ENCODE peak calls at places on chromosomes 2 and 18, in seven cellular contexts. A is Peyer's patch, T is stomach, X is A549, U is fibroblast of pulmonary artery, N is GM23248, P is lower leg skin. C is an unnamed sample.

GRCh38 chr2:191051825-191052778 is 38.1 kb upstream of the STAT1 start:
- DNase-seq in A (no peak), T (no peak), X (peak; percentile 72), U (peak; percentile 79), N (peak; percentile 80), P (no peak), C (peak; percentile 65)

GRCh38 chr2:189014426-189015138 is 40.4 kb downstream of the COL3A1 start:
- DNase-seq in A (no peak), T (no peak), X (no peak), U (peak; percentile 52), N (peak; percentile 53), P (no peak), C (no peak)

GRCh38 chr18:59478591-59478990 is 119.5 kb upstream of the LMAN1 start:
- DNase-seq in A (no peak), T (no peak), X (no peak), U (no peak), N (no peak), P (no peak), C (no peak)

GRCh38 chr2:198188982-198189381 is 384.6 kb downstream of the PLCL1 start:
- DNase-seq in A (no peak), T (no peak), X (no peak), U (no peak), N (no peak), P (no peak), C (no peak)

GRCh38 chr2:15050483-15050882 is 418.0 kb downstream of the LRATD1 start:
- DNase-seq in A (no peak), T (no peak), X (no peak), U (no peak), N (peak; percentile 18), P (no peak), C (no peak)

GRCh38 chr2:79906149-79906548 is 393.3 kb downstream of the CTNNA2 start:
- DNase-seq in A (no peak), T (no peak), X (no peak), U (no peak), N (no peak), P (no peak), C (no peak)

GRCh38 chr2:154692927-154693326 is 5.6 kb upstream of the KCNJ3 start:
- DNase-seq in A (no peak), T (no peak), X (no peak), U (peak; percentile 20), N (peak; percentile 8), P (no peak), C (no peak)

GRCh38 chr2:231554327-231554726 is 24.1 kb upstream of the NMUR1 start:
- DNase-seq in A (no peak), T (no peak), X (no peak), U (no peak), N (no peak), P (no peak), C (no peak)

GRCh38 chr2:164561991-164562390 is 59.3 kb downstream of the GRB14 start:
- DNase-seq in A (no peak), T (no peak), X (no peak), U (no peak), N (no peak), P (no peak), C (no peak)

GRCh38 chr2:164562666-164563065 is 58.6 kb downstream of the GRB14 start:
- DNase-seq in A (no peak), T (no peak), X (no peak), U (no peak), N (no peak), P (no peak), C (no peak)

GRCh38 chr2:164560902-164561301 is 60.4 kb downstream of the GRB14 start:
- DNase-seq in A (no peak), T (no peak), X (no peak), U (no peak), N (no peak), P (no peak), C (no peak)

GRCh38 chr2:164560181-164560792 is 61.0 kb downstream of the GRB14 start:
- DNase-seq in A (no peak), T (no peak), X (peak; percentile 25), U (peak; percentile 49), N (peak; percentile 57), P (no peak), C (no peak)

DNA sequence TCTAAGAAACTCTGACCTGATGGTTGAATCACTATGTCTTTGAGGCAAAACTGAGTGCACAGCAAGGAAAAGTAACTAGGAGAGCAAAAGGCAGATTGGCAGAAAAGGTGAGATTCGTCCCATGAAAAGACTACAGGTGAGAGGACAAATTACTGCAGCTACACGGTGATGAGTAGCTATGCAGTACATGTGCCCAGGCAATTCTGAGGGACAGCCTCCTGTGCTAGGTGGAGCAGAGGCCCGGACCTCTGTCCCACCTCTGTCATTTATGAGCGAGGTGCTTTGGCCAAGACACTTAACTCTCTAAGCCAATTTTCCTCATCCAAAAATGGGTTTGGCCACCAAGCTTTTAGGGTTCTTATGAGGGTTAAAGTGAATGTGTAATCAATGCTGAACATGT is 59.9 kb downstream of the GRB14 start:
- DNase-seq in A (no peak), T (no peak), X (no peak), U (no peak), N (no peak), P (no peak), C (no peak)
- H3K4me3 ChIP-seq in A (no peak overlapping the region), T (no peak overlapping the region), X (no peak overlapping the region), U (no peak overlapping the region), N (no peak overlapping the region), P (no peak overlapping the region), C (no peak overlapping the region)

GRCh38 chr18:46756559-46757201 is at the start of gene ST8SIA5:
- DNase-seq in A (no peak), T (no peak), X (no peak), U (no peak), N (peak; percentile 18), P (no peak), C (no peak)

GRCh38 chr18:46755315-46756171 is 1.3 kb downstream of the ST8SIA5 start:
- DNase-seq in A (no peak), T (no peak), X (no peak), U (no peak), N (no peak), P (no peak), C (no peak)

GRCh38 chr18:46754188-46754587 is 2.7 kb downstream of the ST8SIA5 start:
- DNase-seq in A (no peak), T (no peak), X (no peak), U (no peak), N (no peak), P (no peak), C (no peak)

GRCh38 chr18:46754661-46755292 is 2.1 kb downstream of the ST8SIA5 start:
- DNase-seq in A (no peak), T (no peak), X (no peak), U (no peak), N (no peak), P (no peak), C (no peak)

DNA sequence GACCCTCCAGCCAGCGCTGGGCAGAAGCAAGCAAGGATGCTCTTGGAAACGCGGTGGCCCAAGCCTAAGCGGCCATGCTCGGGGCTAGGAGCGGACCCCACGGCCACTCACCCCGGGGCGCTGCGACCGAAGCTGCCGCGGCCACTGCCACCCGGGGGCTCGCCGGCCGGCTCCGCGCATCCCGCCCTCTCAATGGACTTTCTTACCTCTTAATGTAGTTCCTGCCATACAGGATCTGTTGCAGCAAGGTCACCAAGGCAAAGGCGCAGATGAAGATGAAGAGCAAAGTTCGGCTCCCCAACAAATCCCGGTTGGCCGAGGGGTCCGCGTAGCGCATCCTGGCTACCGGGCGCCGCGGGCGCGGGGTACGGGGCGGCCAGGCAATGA is 688 bp downstream of the ST8SIA5 start:
- DNase-seq in A (no peak), T (no peak), X (no peak), U (no peak), N (peak; percentile 7), P (no peak), C (no peak)
- H3K4me3 ChIP-seq in A (no peak overlapping the region), T (peak overlapping the region; percentile 26), X (no peak overlapping the region), U (no peak overlapping the region), N (no peak overlapping the region), P (no peak overlapping the region), C (no peak overlapping the region)

DNA sequence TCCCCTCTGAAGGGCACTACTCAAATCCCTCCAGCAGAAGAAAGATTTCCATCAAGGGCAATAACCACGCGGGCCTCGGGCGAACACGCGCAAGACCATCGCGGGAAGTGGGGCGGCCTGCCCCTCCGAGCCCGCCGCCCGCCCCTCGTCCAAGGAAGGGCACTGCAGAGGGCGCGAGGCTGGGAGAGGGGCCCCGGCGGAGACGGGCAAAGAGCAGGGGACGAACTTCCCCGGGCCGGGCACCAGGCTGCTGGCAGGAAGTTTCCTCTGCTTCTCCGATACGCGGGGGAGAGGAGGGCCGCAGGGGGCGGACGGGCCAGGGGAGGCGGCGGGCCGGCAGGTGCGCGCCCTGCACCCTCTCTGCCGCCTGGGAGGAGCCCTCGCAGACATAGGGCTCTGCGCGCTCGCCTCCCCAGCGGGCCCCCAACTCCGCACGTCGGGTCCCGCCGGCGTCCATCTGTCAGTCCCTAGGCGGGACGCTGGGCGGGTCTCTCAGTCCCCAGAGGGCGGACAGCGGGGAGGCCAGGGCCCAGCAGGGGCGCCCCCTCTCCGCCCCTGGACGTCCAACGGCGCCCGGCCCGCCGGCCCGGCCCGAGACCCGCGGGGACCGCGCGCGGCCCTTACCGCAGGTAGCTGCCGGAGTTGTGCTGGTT is 452 bp downstream of the TFCP2L1 start:
- DNase-seq in A (no peak), T (no peak), X (peak; percentile 14), U (no peak), N (no peak), P (peak; percentile 86), C (no peak)
- H3K4me3 ChIP-seq in A (peak overlapping the region; percentile 27), T (peak overlapping the region; percentile 54), X (peak overlapping the region; percentile 90), U (no peak overlapping the region), N (peak overlapping the region; percentile 41), P (peak overlapping the region; percentile 48), C (no peak overlapping the region)

GRCh38 chr2:233270366-233270765 is 18.9 kb downstream of the ATG16L1 start:
- DNase-seq in A (no peak), T (no peak), X (no peak), U (no peak), N (no peak), P (no peak), C (no peak)

GRCh38 chr2:233265899-233266431 is 14.5 kb downstream of the ATG16L1 start:
- DNase-seq in A (no peak), T (no peak), X (no peak), U (no peak), N (no peak), P (no peak), C (no peak)

GRCh38 chr2:233266481-233266880 is 15.0 kb downstream of the ATG16L1 start:
- DNase-seq in A (no peak), T (no peak), X (no peak), U (no peak), N (no peak), P (no peak), C (no peak)

GRCh38 chr2:233264667-233265066 is 13.2 kb downstream of the ATG16L1 start:
- DNase-seq in A (no peak), T (no peak), X (no peak), U (no peak), N (no peak), P (no peak), C (no peak)

DNA sequence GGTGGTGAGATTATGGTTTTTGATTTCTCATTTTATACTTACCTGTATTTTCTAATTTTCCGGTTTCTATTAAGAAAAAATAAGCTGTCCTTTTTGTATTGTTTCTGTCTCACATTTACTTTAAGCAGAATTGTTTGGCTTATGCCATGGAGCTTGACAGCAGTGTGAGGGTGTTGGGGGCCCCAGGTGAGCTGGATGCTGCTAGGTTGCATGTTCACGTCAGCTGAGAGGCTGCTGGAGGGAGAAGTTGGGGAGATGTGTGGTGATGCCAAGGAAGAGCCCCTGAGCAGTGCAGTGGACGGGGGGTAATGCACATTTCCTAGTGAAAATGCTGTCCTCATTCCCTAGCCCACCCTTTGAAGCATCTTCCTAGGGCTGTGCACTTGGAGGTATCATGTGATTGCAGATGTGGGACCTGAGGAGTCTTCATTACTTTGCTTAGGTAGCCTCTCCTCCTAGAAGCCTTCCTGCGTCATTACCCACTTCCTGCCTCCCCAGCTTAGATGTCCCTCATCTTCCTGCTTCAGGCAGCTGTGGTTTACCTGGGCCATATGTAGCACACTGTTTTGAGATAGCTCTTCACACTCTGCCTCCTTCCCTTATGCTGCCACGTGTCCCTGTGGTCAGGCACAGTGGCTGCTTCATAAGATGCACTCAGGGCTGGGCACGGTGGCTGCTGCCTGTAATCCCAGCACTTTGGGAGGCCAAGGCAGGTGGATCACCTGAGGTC is 16.2 kb downstream of the ATG16L1 start:
- DNase-seq in A (peak; percentile 96), T (peak; percentile 43), X (no peak), U (no peak), N (no peak), P (no peak), C (peak; percentile 92)
- H3K4me3 ChIP-seq in A (no peak overlapping the region), T (no peak overlapping the region), X (no peak overlapping the region), U (no peak overlapping the region), N (no peak overlapping the region), P (no peak overlapping the region), C (peak overlapping the region; percentile 56)

C was measured in CD4-positive, CD25-positive, alpha-beta regulatory T cell.